ENCODE peak calls at places on chromosomes 2 and 18, in eight cellular contexts. A is BE2C, O is endothelial cell of umbilical vein, G is left cardiac atrium, S is EL, I is NCI-H460, R is NB4, D is vagina. P is an unnamed sample.

GRCh38 chr2:145906356-145906755 is 1386.4 kb upstream of the ZEB2 start:
- DNase-seq in A (no peak), O (peak), G (no peak), S (peak), I (no peak), R (no peak), D (no peak), P (peak)

GRCh38 chr18:11741505-11742145 is 52.6 kb downstream of the GNAL start:
- DNase-seq in A (no peak), O (no peak), G (no peak), S (peak), I (peak), R (peak), D (no peak), P (no peak)

GRCh38 chr2:222452422-222452950 is 28.1 kb downstream of the SGPP2 start:
- DNase-seq in A (no peak), O (no peak), G (no peak), S (peak), I (no peak), R (no peak), D (no peak), P (no peak)

GRCh38 chr2:231464576-231465540 is 574 bp upstream of the NCL start:
- DNase-seq in A (peak), O (no peak), G (peak), S (no peak), I (no peak), R (peak), D (no peak), P (no peak)

GRCh38 chr2:112055833-112056625 is 960 bp downstream of the TMEM87B start:
- DNase-seq in A (peak), O (peak), G (peak), S (peak), I (peak), R (peak), D (no peak), P (peak)

GRCh38 chr2:144643537-144644336 is 123.8 kb upstream of the ZEB2 start:
- DNase-seq in A (no peak), O (no peak), G (no peak), S (no peak), I (no peak), R (no peak), D (no peak), P (no peak)

GRCh38 chr2:218743072-218743471 is 32.4 kb downstream of the TTLL4 start:
- DNase-seq in A (no peak), O (no peak), G (no peak), S (no peak), I (no peak), R (peak), D (no peak), P (no peak)

GRCh38 chr18:38709122-38709521 is 1143.5 kb upstream of the CELF4 start:
- DNase-seq in A (no peak), O (no peak), G (no peak), S (no peak), I (no peak), R (no peak), D (no peak), P (no peak)

GRCh38 chr18:59672125-59672769 is 25.0 kb downstream of the CCBE1 start:
- DNase-seq in A (no peak), O (no peak), G (no peak), S (peak), I (no peak), R (no peak), D (no peak), P (no peak)

GRCh38 chr18:35876243-35876642 is 96.2 kb upstream of the RMP24 start:
- DNase-seq in A (no peak), O (no peak), G (no peak), S (no peak), I (no peak), R (no peak), D (no peak), P (no peak)